ENCODE peak calls at places on chromosomes 1 and 21, in four cellular contexts. T, E, Q and S are unnamed samples.

GRCh38 chr1:220370041-220370700 is 97.9 kb upstream of the RAB3GAP2 start:
- DNase-seq in T (no peak), E (no peak), Q (no peak), S (no peak)

GRCh38 chr1:37478890-37479254 is 4.5 kb downstream of the ZC3H12A start:
- DNase-seq in T (no peak), E (peak; percentile 41), Q (no peak), S (no peak)

GRCh38 chr1:231106347-231106746 is 55.5 kb upstream of the TRIM67 start:
- DNase-seq in T (no peak), E (no peak), Q (no peak), S (no peak)

GRCh38 chr21:44955141-44955802 is 15.4 kb downstream of the SLX9 start:
- DNase-seq in T (no peak), E (no peak), Q (no peak), S (no peak)

GRCh38 chr21:42257091-42257760 is 38.3 kb downstream of the ABCG1 start:
- DNase-seq in T (no peak), E (no peak), Q (no peak), S (no peak)

GRCh38 chr1:19385869-19386591 is 73.9 kb downstream of the SLC66A1 start:
- DNase-seq in T (no peak), E (peak; percentile 78), Q (no peak), S (no peak)

GRCh38 chr1:207241164-207241934 is 80.1 kb upstream of the CD55 start:
- DNase-seq in T (no peak), E (peak; percentile 89), Q (no peak), S (peak; percentile 6)

GRCh38 chr1:208088319-208088718 is 155.9 kb downstream of the PLXNA2 start:
- DNase-seq in T (no peak), E (no peak), Q (no peak), S (no peak)

GRCh38 chr1:183872406-183872805 is 67.5 kb downstream of the RGL1 start:
- DNase-seq in T (no peak), E (no peak), Q (no peak), S (no peak)

GRCh38 chr1:22212400-22213233 is 69.7 kb upstream of the WNT4 start:
- DNase-seq in T (no peak), E (no peak), Q (no peak), S (no peak)

GRCh38 chr1:100323428-100324106 is 28.7 kb upstream of the CDC14A start:
- DNase-seq in T (no peak), E (no peak), Q (no peak), S (no peak)

GRCh38 chr1:20593766-20594165 is 4.9 kb downstream of the CDA start:
- DNase-seq in T (no peak), E (no peak), Q (no peak), S (no peak)

GRCh38 chr1:25246600-25247023 is 642 bp downstream of the RSRP1 start:
- DNase-seq in T (no peak), E (no peak), Q (peak; percentile 26), S (peak; percentile 37)

GRCh38 chr1:230135726-230136125 is 68.7 kb downstream of the GALNT2 start:
- DNase-seq in T (no peak), E (no peak), Q (no peak), S (no peak)

GRCh38 chr21:34807146-34807880 is 138.5 kb downstream of the CLIC6 start:
- DNase-seq in T (no peak), E (no peak), Q (no peak), S (no peak)

GRCh38 chr1:37096523-37096922 is 62.2 kb upstream of the GRIK3 start:
- DNase-seq in T (no peak), E (peak; percentile 63), Q (peak; percentile 41), S (peak; percentile 79)

DNA sequence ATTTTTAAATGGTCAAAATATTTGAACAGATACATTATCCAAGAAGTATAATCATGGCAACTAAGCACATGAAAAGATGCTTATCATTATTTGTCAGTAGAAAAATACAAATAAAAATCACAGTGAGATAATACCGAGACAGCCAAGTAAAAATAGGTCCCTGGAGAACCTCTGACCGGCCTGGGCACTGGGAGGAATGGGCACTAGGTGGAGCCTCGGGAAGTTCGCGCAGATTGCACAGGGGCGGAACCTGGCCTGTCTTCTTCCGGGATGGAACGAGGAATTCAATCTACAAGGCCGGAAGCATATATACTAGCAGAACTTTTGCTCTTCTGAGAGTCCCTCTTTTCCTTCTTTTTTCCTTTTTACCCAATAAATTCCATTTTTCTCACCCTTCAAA is 148.5 kb upstream of the CHRM3 start:
- DNase-seq in T (no peak), E (no peak), Q (no peak), S (peak; percentile 65)
- TF ChIP-seq JUNB in T (no peak), E (no peak), Q (no peak), S (no peak)

GRCh38 chr1:202998836-202999750 is 8.1 kb upstream of the TMEM183A start:
- DNase-seq in T (peak; percentile 40), E (peak; percentile 47), Q (peak; percentile 49), S (peak; percentile 85)

GRCh38 chr1:203000217-203000944 is 6.8 kb upstream of the TMEM183A start:
- DNase-seq in T (no peak), E (no peak), Q (no peak), S (no peak)

GRCh38 chr1:202991112-202991511 is 16.1 kb upstream of the TMEM183A start:
- DNase-seq in T (no peak), E (no peak), Q (no peak), S (no peak)

GRCh38 chr1:202994756-202995155 is 12.4 kb upstream of the TMEM183A start:
- DNase-seq in T (no peak), E (no peak), Q (no peak), S (no peak)
- TF ChIP-seq POLR2AphosphoS5 in T (no peak), E (no peak), Q (no peak), S (no peak)

DNA sequence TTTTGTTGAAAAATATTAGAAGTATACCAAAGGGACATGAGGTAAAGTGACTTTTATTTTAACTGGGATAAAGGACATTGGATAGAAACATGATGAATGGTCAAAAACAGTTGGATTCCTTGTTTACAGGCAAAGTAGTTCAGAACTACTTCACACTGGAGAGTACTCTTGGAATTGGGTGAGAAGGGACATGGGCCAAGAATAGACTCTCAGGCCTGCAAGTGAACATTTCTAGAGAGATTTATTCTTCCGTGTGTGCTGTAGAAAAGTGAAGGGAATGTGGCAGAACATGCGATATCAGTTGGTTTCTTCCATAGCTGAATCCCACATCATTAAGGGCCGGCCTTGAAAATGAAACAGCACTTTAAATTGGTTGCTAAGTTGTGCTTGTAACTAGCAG is 290.5 kb downstream of the ADGRL2 start:
- DNase-seq in T (no peak), E (no peak), Q (no peak), S (no peak)
- TF ChIP-seq JUNB in T (no peak), E (no peak), Q (no peak), S (no peak)

GRCh38 chr1:150551049-150551783 is 2.0 kb downstream of the ADAMTSL4 start:
- DNase-seq in T (no peak), E (no peak), Q (no peak), S (no peak)

GRCh38 chr1:150548632-150549495 is at the start of gene ADAMTSL4:
- DNase-seq in T (no peak), E (no peak), Q (peak; percentile 88), S (peak; percentile 84)

GRCh38 chr1:150548324-150548631 is 930 bp upstream of the ADAMTSL4 start:
- DNase-seq in T (no peak), E (no peak), Q (no peak), S (no peak)

GRCh38 chr1:150550222-150551048 is 1.2 kb downstream of the ADAMTSL4 start:
- DNase-seq in T (no peak), E (no peak), Q (peak; percentile 71), S (peak; percentile 29)

DNA sequence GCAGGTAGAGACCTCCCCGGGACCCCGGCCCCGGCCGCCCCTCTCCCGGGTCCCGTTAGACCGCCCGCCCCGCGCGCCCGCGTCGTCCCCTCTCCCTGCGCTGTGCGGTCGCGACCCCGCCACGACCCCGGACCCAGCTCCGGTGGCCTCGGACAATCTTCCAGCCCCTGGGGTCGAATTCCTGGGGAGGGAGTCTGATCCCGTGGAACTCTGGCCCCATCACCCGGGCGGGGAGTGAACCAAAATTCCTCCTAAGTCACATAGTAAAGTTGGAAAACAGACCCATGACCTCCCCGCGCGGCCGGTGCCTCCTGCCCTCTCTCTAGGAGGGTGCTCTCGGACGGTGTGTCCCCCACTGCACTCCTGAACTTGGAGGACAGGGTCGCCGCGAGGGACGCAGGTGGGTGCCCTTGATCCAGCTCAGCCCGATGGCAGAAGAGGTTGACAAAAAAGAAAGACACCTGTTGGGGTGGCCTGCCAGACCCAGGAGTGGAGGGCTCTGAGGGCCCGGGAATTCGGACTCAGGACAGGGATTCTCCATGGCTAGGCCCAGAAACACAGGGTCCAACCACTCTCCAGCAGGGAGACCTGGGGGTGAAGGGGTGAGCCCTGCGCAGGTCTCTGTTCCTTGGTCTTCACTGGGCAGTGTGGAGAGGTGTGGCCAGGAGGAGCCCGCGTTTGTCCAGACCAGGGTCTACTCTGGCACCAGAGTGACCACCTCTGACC is 451 bp downstream of the ADAMTSL4 start:
- DNase-seq in T (no peak), E (no peak), Q (peak; percentile 35), S (peak; percentile 75)
- TF ChIP-seq POLR2AphosphoS5 in T (no peak), E (no peak), Q (peak; percentile 13), S (no peak)